ENCODE peak calls at places on chromosomes 4 and X, in eight cellular contexts. W is sigmoid colon, V is A549, K is SK-N-SH, J is tibial nerve, S is ovary, R is K562, X is transverse colon. A is an unnamed sample.

GRCh38 chr4:123386608-123387007 is 10.0 kb upstream of the SPRY1 start:
- DNase-seq in J (no peak), X (no peak), R (no peak), S (no peak), V (no peak), K (no peak), W (no peak), A (no peak)

GRCh38 chr4:13559414-13559813 is 15.1 kb upstream of the NKX3-2 start:
- DNase-seq in W (no peak), J (no peak), S (no peak), V (no peak), X (no peak), R (no peak), K (no peak), A (no peak)

GRCh38 chr4:20378181-20378580 is 126.5 kb downstream of the SLIT2 start:
- DNase-seq in V (no peak), X (no peak), J (no peak), W (no peak), S (no peak), R (no peak), K (no peak), A (no peak)

GRCh38 chrX:2666491-2666890 is 24.6 kb upstream of the CD99 start:
- DNase-seq in S (no peak), W (no peak), J (no peak), V (no peak), X (no peak), R (no peak), K (no peak), A (no peak)

GRCh38 chrX:130869239-130869638 is 33.8 kb downstream of the ENOX2 start:
- DNase-seq in X (no peak), R (no peak), K (no peak), S (no peak), J (no peak), W (no peak), V (no peak), A (no peak)

GRCh38 chrX:17415242-17415815 is 40.3 kb downstream of the NHS start:
- DNase-seq in J (no peak), X (no peak), K (no peak), V (no peak), R (no peak), S (no peak), W (no peak), A (no peak)

GRCh38 chr4:11424000-11424399 is 4.7 kb downstream of the HS3ST1 start:
- DNase-seq in K (peak; percentile 53), J (no peak), W (no peak), V (peak; percentile 25), R (peak; percentile 11), S (peak; percentile 76), X (no peak), A (no peak)

GRCh38 chr4:175790067-175790466 is 22.0 kb downstream of the GPM6A start:
- DNase-seq in R (no peak), X (no peak), S (no peak), W (no peak), K (no peak), J (no peak), V (no peak), A (no peak)

GRCh38 chr4:21451032-21451431 is 497.5 kb downstream of the KCNIP4 start:
- DNase-seq in V (no peak), R (no peak), J (no peak), S (no peak), K (no peak), X (no peak), W (no peak), A (no peak)

GRCh38 chr4:164595751-164596150 is 158.2 kb upstream of the SMIM31 start:
- DNase-seq in X (no peak), W (no peak), J (no peak), S (no peak), K (no peak), V (no peak), R (no peak), A (no peak)

GRCh38 chrX:37380920-37381319 is 31.8 kb downstream of the PRRG1 start:
- DNase-seq in S (no peak), X (no peak), V (peak; percentile 2), K (no peak), W (no peak), R (no peak), J (no peak), A (no peak)

GRCh38 chrX:110989869-110990268 is 106.1 kb upstream of the PAK3 start:
- DNase-seq in V (no peak), S (no peak), J (no peak), K (no peak), R (no peak), X (peak; percentile 12), W (no peak), A (no peak)

GRCh38 chrX:109939498-109939897 is 63.4 kb upstream of the TMEM164 start:
- DNase-seq in J (no peak), W (no peak), X (no peak), S (no peak), K (no peak), R (no peak), V (no peak), A (no peak)

GRCh38 chr4:138035781-138036258 is 206.3 kb downstream of the SLC7A11 start:
- DNase-seq in X (no peak), K (peak; percentile 59), J (no peak), S (no peak), W (no peak), V (peak; percentile 38), R (peak; percentile 23), A (no peak)

GRCh38 chrX:9343971-9344370 is 120.9 kb upstream of the TBL1X start:
- DNase-seq in V (no peak), S (no peak), W (no peak), J (no peak), X (no peak), K (no peak), R (peak; percentile 16), A (no peak)

GRCh38 chrX:46029777-46030176 is 515.4 kb downstream of the ZNF674 start:
- DNase-seq in R (no peak), J (no peak), W (no peak), V (no peak), K (no peak), X (no peak), S (no peak), A (no peak)

GRCh38 chrX:116281106-116281505 is 110.6 kb downstream of the AGTR2 start:
- DNase-seq in X (peak; percentile 17), K (no peak), W (no peak), J (no peak), R (no peak), S (no peak), V (no peak), A (no peak)

GRCh38 chrX:116278819-116279218 is 108.3 kb downstream of the AGTR2 start:
- DNase-seq in J (no peak), K (no peak), S (no peak), W (no peak), R (no peak), V (no peak), X (no peak), A (no peak)

GRCh38 chrX:116289592-116289991 is 119.0 kb downstream of the AGTR2 start:
- DNase-seq in W (no peak), S (no peak), R (no peak), V (no peak), K (no peak), X (no peak), J (no peak), A (no peak)

GRCh38 chrX:116285506-116285905 is 115.0 kb downstream of the AGTR2 start:
- DNase-seq in K (no peak), V (no peak), X (no peak), R (no peak), J (no peak), S (no peak), W (no peak), A (no peak)

DNA sequence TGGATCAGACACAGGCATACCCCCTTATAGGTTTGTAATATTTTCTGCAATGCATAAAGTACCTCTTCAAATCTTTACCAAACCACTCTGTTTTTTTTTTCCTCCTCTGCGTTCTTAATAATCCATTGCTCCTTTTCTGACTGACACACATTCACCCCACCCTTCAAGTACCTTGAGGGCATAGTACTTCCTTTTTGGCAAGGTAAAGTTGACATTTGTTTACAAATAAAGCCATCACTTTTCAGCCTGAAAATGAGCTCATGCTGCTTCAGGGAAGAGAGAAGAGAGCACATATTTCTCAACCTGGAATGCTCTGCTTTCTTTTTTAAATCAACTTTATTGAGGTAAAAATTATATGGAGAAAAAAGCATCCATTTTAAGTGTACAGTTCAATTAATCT is 113.8 kb downstream of the AGTR2 start:
- DNase-seq in J (no peak), R (no peak), S (no peak), V (no peak), W (no peak), K (no peak), X (no peak), A (no peak)
- H3K27ac ChIP-seq in J (no peak overlapping the region), R (no peak overlapping the region), S (no peak overlapping the region), V (peak overlapping the region; percentile 14), W (no peak overlapping the region), K (no peak overlapping the region), X (no peak overlapping the region), A (no peak overlapping the region)

GRCh38 chr4:104394409-104394813 is 100.3 kb downstream of the CXXC4 start:
- DNase-seq in X (no peak), R (no peak), V (no peak), S (no peak), K (peak; percentile 10), W (no peak), J (no peak), A (no peak)
- TF ChIP-seq EP300 in X (no peak), R (no peak), V (no peak), S (no peak), K (no peak), W (no peak), J (no peak), A (no peak)

GRCh38 chrX:25005034-25005381 is 10.8 kb downstream of the ARX start:
- DNase-seq in X (no peak), W (no peak), J (no peak), S (peak; percentile 35), V (no peak), K (no peak), R (no peak), A (no peak)
- H3K27ac ChIP-seq in X (no peak overlapping the region), W (no peak overlapping the region), J (no peak overlapping the region), S (peak overlapping the region; percentile 93), V (no peak overlapping the region), K (no peak overlapping the region), R (no peak overlapping the region), A (no peak overlapping the region)

DNA sequence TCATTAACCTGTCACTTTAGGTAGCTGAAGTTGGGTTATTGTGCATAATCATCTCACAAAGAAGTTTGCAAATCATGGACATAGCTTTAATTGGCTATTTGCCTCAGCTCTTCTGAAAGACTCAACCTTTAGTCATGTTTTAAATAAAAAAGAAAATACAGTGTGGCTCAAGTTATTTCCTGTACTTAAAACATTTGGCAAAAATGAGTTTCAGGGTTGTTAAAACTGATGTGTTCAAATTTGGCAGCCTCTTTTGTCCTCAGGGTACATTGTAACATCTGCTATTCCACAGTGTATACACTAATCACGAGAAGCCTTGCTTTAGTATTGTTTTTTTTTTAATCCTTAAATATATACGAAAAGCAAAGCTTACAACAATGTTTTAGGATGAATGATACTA is 31.5 kb upstream of the HPGD start:
- DNase-seq in X (no peak), V (no peak), S (no peak), K (no peak), J (no peak), R (no peak), W (no peak), A (no peak)
- TF ChIP-seq EP300 in X (no peak), V (no peak), S (no peak), K (no peak), J (no peak), R (no peak), W (no peak), A (no peak)